ENCODE peak calls at places on chromosome 17, in seven cellular contexts. C, W, F, P, A, H and I are unnamed samples.

GRCh38 chr17:41638194-41638593 is 13.8 kb upstream of the KRT17 start:
- DNase-seq in A (no peak), P (no peak), H (no peak), F (no peak), W (no peak), C (no peak), I (no peak)

GRCh38 chr17:32496348-32497078 is 9.7 kb downstream of the CDK5R1 start:
- DNase-seq in F (no peak), P (no peak), W (no peak), A (no peak), C (no peak), H (no peak), I (no peak)

GRCh38 chr17:45952814-45953320 is 46.2 kb upstream of the STH start:
- DNase-seq in C (no peak), H (no peak), A (no peak), W (no peak), F (no peak), P (no peak), I (no peak)

GRCh38 chr17:61361084-61361483 is 38.6 kb upstream of the TBX2 start:
- DNase-seq in W (no peak), H (peak), C (no peak), F (no peak), A (no peak), P (no peak), I (no peak)

GRCh38 chr17:62892870-62893338 is 73.1 kb upstream of the TANC2 start:
- DNase-seq in H (peak), F (no peak), P (no peak), W (no peak), A (no peak), C (no peak), I (peak)

GRCh38 chr17:81940538-81941483 is 3.7 kb upstream of the PYCR1 start:
- DNase-seq in H (no peak), A (no peak), P (no peak), W (no peak), F (no peak), C (no peak), I (no peak)

GRCh38 chr17:2946130-2946529 is 117.3 kb downstream of the OR1D5 start:
- DNase-seq in W (no peak), P (no peak), C (no peak), A (no peak), H (no peak), F (no peak), I (no peak)

GRCh38 chr17:40862985-40863733 is 3.9 kb downstream of the KRT12 start:
- DNase-seq in F (no peak), C (no peak), P (peak), A (no peak), W (no peak), H (peak), I (no peak)

GRCh38 chr17:49755681-49756283 is 8.1 kb downstream of the FAM117A start:
- DNase-seq in H (no peak), W (no peak), P (no peak), F (no peak), A (no peak), C (no peak), I (no peak)

GRCh38 chr17:16911141-16911937 is 60.6 kb downstream of the TNFRSF13B start:
- DNase-seq in P (no peak), H (no peak), C (no peak), W (no peak), A (no peak), F (no peak), I (no peak)

GRCh38 chr17:81500026-81500425 is 12.6 kb downstream of the ACTG1 start:
- DNase-seq in F (no peak), H (no peak), P (no peak), A (no peak), W (no peak), C (no peak), I (peak)

GRCh38 chr17:64608571-64608981 is 53.5 kb downstream of the SMURF2 start:
- DNase-seq in H (no peak), F (no peak), W (no peak), P (no peak), A (no peak), C (no peak), I (no peak)

GRCh38 chr17:67180275-67180674 is 64.7 kb downstream of the HELZ start:
- DNase-seq in C (no peak), A (no peak), W (no peak), H (no peak), P (no peak), F (no peak), I (no peak)

GRCh38 chr17:12815642-12816141 is 26.4 kb downstream of the ARHGAP44 start:
- DNase-seq in A (peak), C (no peak), W (no peak), P (no peak), F (no peak), H (no peak), I (no peak)

GRCh38 chr17:65593870-65594584 is 32.6 kb upstream of the AXIN2 start:
- DNase-seq in H (no peak), F (no peak), P (no peak), C (no peak), W (no peak), A (no peak), I (no peak)

GRCh38 chr17:72890711-72891110 is 201.8 kb downstream of the SLC39A11 start:
- DNase-seq in F (no peak), W (peak), H (no peak), C (no peak), A (no peak), P (no peak), I (no peak)

GRCh38 chr17:63696381-63696961 is 3.5 kb downstream of the LIMD2 start:
- DNase-seq in P (no peak), H (peak), A (no peak), W (peak), F (peak), C (peak), I (peak)

GRCh38 chr17:80885922-80886582 is 105.6 kb upstream of the CHMP6 start:
- DNase-seq in P (no peak), H (no peak), A (no peak), C (no peak), W (no peak), F (no peak), I (no peak)

GRCh38 chr17:76179496-76180467 is 38.7 kb upstream of the FOXJ1 start:
- DNase-seq in P (no peak), H (no peak), W (peak), C (no peak), F (no peak), A (peak), I (no peak)

GRCh38 chr17:61399131-61400057 is at the start of gene TBX2:
- DNase-seq in C (peak), W (no peak), P (no peak), F (no peak), A (no peak), H (peak), I (peak)

GRCh38 chr17:45425125-45425983 is 7.3 kb downstream of the ARHGAP27 start:
- DNase-seq in P (peak), A (no peak), H (peak), F (peak), W (peak), C (peak), I (peak)

GRCh38 chr17:20922128-20922670 is 120.6 kb downstream of the USP22 start:
- DNase-seq in F (no peak), C (no peak), H (no peak), P (no peak), A (no peak), W (no peak), I (no peak)

GRCh38 chr17:45225051-45225700 is 3.5 kb downstream of the FMNL1 start:
- DNase-seq in H (no peak), P (no peak), C (no peak), W (no peak), A (no peak), F (no peak), I (no peak)

GRCh38 chr17:39152134-39152884 is 872 bp upstream of the PLXDC1 start:
- DNase-seq in F (peak), A (no peak), C (peak), W (no peak), H (no peak), P (no peak), I (no peak)

GRCh38 chr17:14297161-14297851 is 3.6 kb upstream of the HS3ST3B1 start:
- DNase-seq in F (no peak), P (no peak), W (no peak), H (peak), C (peak), A (no peak), I (peak)

GRCh38 chr17:47895254-47895855 is 681 bp upstream of the SP2 start:
- DNase-seq in A (no peak), W (no peak), C (no peak), P (no peak), F (no peak), H (no peak), I (no peak)

GRCh38 chr17:62778990-62779681 is 29.0 kb downstream of the MARCHF10 start:
- DNase-seq in F (peak), P (no peak), W (peak), H (peak), C (peak), A (no peak), I (peak)

GRCh38 chr17:1650731-1651558 is 1.3 kb upstream of the RILP start:
- DNase-seq in F (no peak), H (no peak), C (no peak), W (peak), P (no peak), A (no peak), I (no peak)

GRCh38 chr17:82235775-82236141 is 6.9 kb downstream of the SLC16A3 start:
- DNase-seq in C (no peak), W (no peak), A (no peak), F (no peak), P (no peak), H (no peak), I (peak)

GRCh38 chr17:38660097-38661026 is 14.4 kb downstream of the EPOP start:
- DNase-seq in A (no peak), H (no peak), P (no peak), F (no peak), C (no peak), W (no peak), I (no peak)

GRCh38 chr17:57490446-57490845 is 234.1 kb downstream of the MSI2 start:
- DNase-seq in F (no peak), P (no peak), H (no peak), A (no peak), C (no peak), W (no peak), I (no peak)

GRCh38 chr17:2906907-2907306 is 110.7 kb downstream of the RAP1GAP2 start:
- DNase-seq in A (no peak), C (no peak), H (no peak), P (no peak), F (no peak), W (peak), I (no peak)

DNA sequence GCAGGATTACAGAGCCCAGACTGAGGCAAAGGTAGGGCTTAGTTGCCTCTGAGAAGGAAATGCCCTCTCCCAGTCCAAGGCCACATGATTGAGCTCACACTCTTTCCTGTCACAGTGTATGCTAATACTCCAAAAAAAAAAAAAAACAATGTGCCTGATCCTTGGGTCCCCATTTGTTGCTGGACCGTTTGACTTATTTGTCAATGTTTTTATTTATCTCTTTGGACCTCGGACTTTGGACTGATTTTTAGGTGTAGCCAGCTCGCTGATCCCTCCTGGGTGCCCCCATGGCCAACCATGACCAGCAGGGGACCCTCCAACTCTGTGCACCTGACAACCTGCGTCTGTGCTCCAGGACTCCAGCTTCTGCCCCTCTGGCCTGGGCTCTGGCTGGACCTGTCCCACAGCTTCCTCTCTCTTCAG is 622 bp upstream of the CCL16 start:
- DNase-seq in W (no peak), F (no peak), C (no peak), P (no peak), H (peak), A (no peak), I (no peak)
- TF ChIP-seq JUND in W (no peak), F (no peak), C (no peak), P (no peak), H (no peak), A (no peak), I (no peak)

DNA sequence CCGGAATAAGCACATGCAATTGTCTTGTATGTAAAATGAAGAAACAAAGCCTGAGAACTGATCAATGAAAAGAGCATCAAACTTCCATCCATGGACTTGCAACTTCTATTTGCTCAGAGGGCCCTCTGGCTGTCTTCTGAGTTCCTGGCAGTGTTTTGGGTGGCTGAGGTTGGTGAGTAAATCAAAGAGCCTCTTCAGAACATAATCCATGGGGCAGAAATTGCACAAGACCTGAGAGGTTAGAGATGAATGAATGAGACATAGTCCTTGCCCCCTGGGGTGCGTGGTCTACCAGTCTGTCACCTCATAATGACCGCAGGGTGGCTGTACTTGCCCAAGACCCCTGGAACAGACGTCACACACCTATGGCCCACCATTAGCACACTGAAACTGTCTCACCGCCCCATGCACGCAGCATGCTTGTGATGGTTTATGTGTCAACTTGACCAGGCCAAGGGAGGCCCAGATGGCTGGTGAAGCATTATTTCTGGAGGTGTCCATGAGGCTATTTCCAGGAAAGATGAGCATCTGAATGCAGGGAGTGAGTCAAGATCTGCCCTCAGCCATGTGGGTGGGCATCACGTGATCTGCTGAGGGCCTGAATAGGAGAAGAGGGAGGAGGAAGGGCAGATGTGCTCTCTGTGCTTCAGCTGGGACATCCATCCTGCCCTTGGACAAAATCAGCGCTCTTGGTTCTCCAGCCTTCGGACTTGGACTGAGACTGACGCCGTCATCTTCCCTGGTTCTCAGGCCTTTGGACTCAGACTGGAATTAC is 8.3 kb downstream of the PIK3R6 start:
- DNase-seq in F (no peak), P (no peak), A (no peak), W (no peak), H (peak), C (no peak), I (no peak)
- TF ChIP-seq JUND in F (no peak), P (no peak), A (no peak), W (no peak), H (no peak), C (no peak), I (no peak)

DNA sequence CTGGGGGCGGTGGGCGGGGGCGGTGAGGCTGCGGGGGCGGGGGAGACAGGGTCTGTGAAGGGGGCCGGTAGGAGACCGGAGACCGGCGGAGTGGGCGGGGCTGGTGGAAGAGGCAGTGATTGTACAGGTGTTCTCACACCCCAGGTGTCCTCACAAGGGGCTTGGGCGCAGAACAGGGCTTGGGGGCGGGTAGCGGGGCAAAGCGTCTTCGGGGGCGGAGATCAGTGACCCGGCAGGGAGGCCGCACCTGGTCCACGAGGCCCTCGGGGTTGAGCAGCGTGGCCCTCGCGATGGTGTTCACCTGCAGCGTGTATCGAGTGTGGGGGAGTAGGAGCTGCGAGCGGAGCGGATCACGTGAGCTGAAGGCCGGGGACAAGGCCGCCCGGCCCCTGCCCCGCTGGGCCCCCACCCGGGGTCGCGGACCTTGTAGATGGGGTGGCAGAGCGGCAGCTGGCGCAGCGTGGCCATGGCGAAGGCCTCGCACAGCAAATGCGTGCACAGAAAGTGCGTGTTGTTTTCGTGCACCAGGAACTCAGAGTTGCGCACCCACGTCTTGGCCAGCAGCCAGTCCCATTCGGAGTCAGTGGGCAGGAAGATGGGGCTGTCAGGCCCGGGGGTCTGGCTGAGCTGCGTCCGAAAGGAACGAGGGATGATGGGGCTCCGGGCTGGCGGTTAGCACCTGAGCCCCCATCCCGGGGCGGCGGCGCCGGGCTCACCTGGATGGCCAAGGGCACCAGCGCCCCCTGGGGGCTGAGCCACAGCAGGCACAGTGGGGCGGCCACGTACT is 8.5 kb downstream of the ALOXE3 start:
- DNase-seq in F (no peak), W (peak), C (peak), P (no peak), A (no peak), H (no peak), I (no peak)
- TF ChIP-seq JUND in F (no peak), W (no peak), C (no peak), P (no peak), A (no peak), H (no peak), I (no peak)

GRCh38 chr17:142102-142661 is 4.8 kb downstream of the SCGB1C2 start:
- DNase-seq in H (peak), A (no peak), W (no peak), P (no peak), C (peak), F (peak), I (peak)
- TF ChIP-seq JUND in H (no peak), A (no peak), W (no peak), P (no peak), C (no peak), F (no peak), I (no peak)

GRCh38 chr17:58691701-58692238 is at the start of gene TEX14:
- DNase-seq in W (peak), H (no peak), C (no peak), A (no peak), P (no peak), F (no peak), I (no peak)
- TF ChIP-seq JUND in W (no peak), H (no peak), C (no peak), A (no peak), P (no peak), F (no peak), I (no peak)

GRCh38 chr17:5120036-5120435 is 4.2 kb downstream of the USP6 start:
- DNase-seq in P (no peak), C (no peak), W (no peak), F (no peak), H (no peak), A (no peak), I (no peak)

GRCh38 chr17:5123343-5124124 is 7.7 kb downstream of the USP6 start:
- DNase-seq in A (no peak), H (no peak), W (no peak), C (no peak), P (no peak), F (no peak), I (no peak)

GRCh38 chr17:5126719-5127488 is 11.1 kb downstream of the USP6 start:
- DNase-seq in H (no peak), F (no peak), W (no peak), P (no peak), C (no peak), A (no peak), I (no peak)

GRCh38 chr17:5121186-5121841 is 5.5 kb downstream of the USP6 start:
- DNase-seq in P (no peak), C (no peak), H (no peak), A (no peak), F (no peak), W (no peak), I (no peak)

DNA sequence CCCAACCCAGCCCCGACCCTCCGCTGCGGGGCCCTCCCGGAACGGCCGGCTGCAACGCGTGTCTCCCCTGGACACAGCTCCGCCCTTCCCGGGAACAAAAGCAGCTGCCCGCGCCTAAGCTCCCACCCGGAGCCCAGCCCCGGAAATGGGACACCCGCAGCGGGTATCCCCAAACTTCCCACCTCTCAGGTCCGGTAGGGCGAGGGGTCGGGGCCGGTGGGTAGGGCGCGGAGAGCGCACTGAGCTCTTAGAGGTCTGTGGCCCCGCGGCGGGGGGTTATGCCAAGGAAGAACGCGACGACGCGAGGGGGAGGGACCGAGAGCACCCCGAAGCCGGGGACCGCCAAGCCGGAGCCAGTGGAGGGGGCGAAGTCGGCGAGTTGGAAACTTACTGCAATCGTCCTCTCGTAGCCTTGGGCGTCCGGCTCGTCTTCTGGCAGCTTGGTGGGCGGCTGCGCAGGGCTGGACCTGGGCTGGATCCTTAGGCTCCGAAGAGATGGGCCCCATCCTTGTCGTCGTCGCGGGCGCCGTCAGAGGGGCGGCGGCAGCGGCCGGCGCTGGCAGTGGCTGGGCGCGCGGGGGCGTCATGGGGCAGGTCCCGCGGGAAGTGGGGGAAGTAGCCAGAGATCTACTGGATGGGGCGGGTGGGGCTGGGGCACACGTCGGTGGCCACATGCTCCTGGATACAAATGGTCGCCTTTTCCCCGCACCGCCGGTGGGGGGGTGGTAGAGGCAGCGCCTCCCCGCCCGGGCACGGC is 6.9 kb downstream of the USP6 start:
- DNase-seq in H (no peak), F (no peak), P (no peak), C (peak), A (no peak), W (no peak), I (no peak)
- TF ChIP-seq JUND in H (no peak), F (no peak), P (no peak), C (no peak), A (no peak), W (no peak), I (no peak)